ENCODE peak calls at places on chromosomes 16 and 17, in four cellular contexts. One of them, this sample, is unnamed.

GRCh38 chr17:3660311-3660891 is 8.0 kb downstream of the TAX1BP3 start:
- DNase-seq in GM23338: no peak
- DNase-seq in ovary: peak; percentile 71
- DNase-seq in heart left ventricle: no peak
- DNase-seq in this sample: peak; percentile 70

GRCh38 chr16:67529639-67530012 is 997 bp downstream of the RIPOR1 start:
- DNase-seq in ovary: no peak
- DNase-seq in GM23338: peak; percentile 44
- DNase-seq in heart left ventricle: no peak
- DNase-seq in this sample: no peak

GRCh38 chr16:53257001-53257400 is 177.3 kb upstream of the RBL2 start:
- DNase-seq in ovary: no peak
- DNase-seq in heart left ventricle: no peak
- DNase-seq in GM23338: peak; percentile 21
- DNase-seq in this sample: no peak

GRCh38 chr17:62676952-62677596 is 49.6 kb downstream of the MRC2 start:
- DNase-seq in GM23338: no peak
- DNase-seq in ovary: no peak
- DNase-seq in heart left ventricle: no peak
- DNase-seq in this sample: no peak

GRCh38 chr16:84532855-84533486 is 28.5 kb upstream of the MEAK7 start:
- DNase-seq in GM23338: no peak
- DNase-seq in heart left ventricle: no peak
- DNase-seq in ovary: no peak
- DNase-seq in this sample: no peak

GRCh38 chr16:85595299-85595661 is 17.8 kb upstream of the GSE1 start:
- DNase-seq in heart left ventricle: no peak
- DNase-seq in ovary: no peak
- DNase-seq in GM23338: no peak
- DNase-seq in this sample: no peak

GRCh38 chr17:43701318-43701743 is 39.6 kb upstream of the MEOX1 start:
- DNase-seq in heart left ventricle: no peak
- DNase-seq in GM23338: no peak
- DNase-seq in ovary: no peak
- DNase-seq in this sample: peak; percentile 41

GRCh38 chr17:20234266-20234665 is 225.1 kb downstream of the SPECC1 start:
- DNase-seq in heart left ventricle: no peak
- DNase-seq in GM23338: no peak
- DNase-seq in ovary: no peak
- DNase-seq in this sample: no peak

GRCh38 chr17:45311406-45311761 is 5.4 kb downstream of the MAP3K14 start:
- DNase-seq in GM23338: no peak
- DNase-seq in heart left ventricle: no peak
- DNase-seq in ovary: no peak
- DNase-seq in this sample: no peak

GRCh38 chr16:66746682-66747081 is 4.7 kb downstream of the DYNC1LI2 start:
- DNase-seq in heart left ventricle: no peak
- DNase-seq in GM23338: no peak
- DNase-seq in ovary: no peak
- DNase-seq in this sample: no peak

GRCh38 chr16:49858200-49859129 is 2.6 kb upstream of the ZNF423 start:
- DNase-seq in heart left ventricle: peak; percentile 68
- DNase-seq in GM23338: peak; percentile 78
- DNase-seq in ovary: peak; percentile 84
- DNase-seq in this sample: peak; percentile 77

GRCh38 chr17:1482686-1483445 is 9.6 kb downstream of the MYO1C start:
- DNase-seq in heart left ventricle: peak; percentile 61
- DNase-seq in GM23338: peak; percentile 50
- DNase-seq in ovary: no peak
- DNase-seq in this sample: peak; percentile 76

GRCh38 chr17:28477928-28478327 is 4.5 kb downstream of the SLC13A2 start:
- DNase-seq in ovary: no peak
- DNase-seq in GM23338: no peak
- DNase-seq in heart left ventricle: no peak
- DNase-seq in this sample: no peak

GRCh38 chr17:41632482-41633105 is 8.2 kb upstream of the KRT17 start:
- DNase-seq in heart left ventricle: no peak
- DNase-seq in GM23338: no peak
- DNase-seq in ovary: no peak
- DNase-seq in this sample: no peak

GRCh38 chr17:27808629-27809028 is 8.3 kb upstream of the NOS2 start:
- DNase-seq in heart left ventricle: no peak
- DNase-seq in ovary: no peak
- DNase-seq in GM23338: peak; percentile 47
- DNase-seq in this sample: no peak

GRCh38 chr16:60107467-60107866 is 1373.4 kb upstream of the GOT2 start:
- DNase-seq in ovary: no peak
- DNase-seq in heart left ventricle: no peak
- DNase-seq in GM23338: no peak
- DNase-seq in this sample: no peak

GRCh38 chr17:81253358-81254131 is 14.4 kb downstream of the NDUFAF8 start:
- DNase-seq in GM23338: no peak
- DNase-seq in heart left ventricle: peak; percentile 52
- DNase-seq in ovary: no peak
- DNase-seq in this sample: peak; percentile 48

GRCh38 chr16:14464796-14465195 is 165.3 kb downstream of the PARN start:
- DNase-seq in heart left ventricle: no peak
- DNase-seq in GM23338: no peak
- DNase-seq in ovary: no peak
- DNase-seq in this sample: no peak

GRCh38 chr17:49952209-49952911 is 16.6 kb upstream of the DLX4 start:
- DNase-seq in GM23338: peak; percentile 94
- DNase-seq in ovary: peak; percentile 88
- DNase-seq in heart left ventricle: peak; percentile 60
- DNase-seq in this sample: peak; percentile 72

GRCh38 chr17:49952912-49953497 is 16.0 kb upstream of the DLX4 start:
- DNase-seq in heart left ventricle: no peak
- DNase-seq in ovary: peak; percentile 85
- DNase-seq in GM23338: no peak
- DNase-seq in this sample: no peak

GRCh38 chr17:49949634-49950033 is 19.4 kb upstream of the DLX4 start:
- DNase-seq in heart left ventricle: no peak
- DNase-seq in GM23338: no peak
- DNase-seq in ovary: no peak
- DNase-seq in this sample: no peak

GRCh38 chr17:49955157-49955556 is 13.8 kb upstream of the DLX4 start:
- DNase-seq in heart left ventricle: no peak
- DNase-seq in ovary: no peak
- DNase-seq in GM23338: no peak
- DNase-seq in this sample: no peak

DNA sequence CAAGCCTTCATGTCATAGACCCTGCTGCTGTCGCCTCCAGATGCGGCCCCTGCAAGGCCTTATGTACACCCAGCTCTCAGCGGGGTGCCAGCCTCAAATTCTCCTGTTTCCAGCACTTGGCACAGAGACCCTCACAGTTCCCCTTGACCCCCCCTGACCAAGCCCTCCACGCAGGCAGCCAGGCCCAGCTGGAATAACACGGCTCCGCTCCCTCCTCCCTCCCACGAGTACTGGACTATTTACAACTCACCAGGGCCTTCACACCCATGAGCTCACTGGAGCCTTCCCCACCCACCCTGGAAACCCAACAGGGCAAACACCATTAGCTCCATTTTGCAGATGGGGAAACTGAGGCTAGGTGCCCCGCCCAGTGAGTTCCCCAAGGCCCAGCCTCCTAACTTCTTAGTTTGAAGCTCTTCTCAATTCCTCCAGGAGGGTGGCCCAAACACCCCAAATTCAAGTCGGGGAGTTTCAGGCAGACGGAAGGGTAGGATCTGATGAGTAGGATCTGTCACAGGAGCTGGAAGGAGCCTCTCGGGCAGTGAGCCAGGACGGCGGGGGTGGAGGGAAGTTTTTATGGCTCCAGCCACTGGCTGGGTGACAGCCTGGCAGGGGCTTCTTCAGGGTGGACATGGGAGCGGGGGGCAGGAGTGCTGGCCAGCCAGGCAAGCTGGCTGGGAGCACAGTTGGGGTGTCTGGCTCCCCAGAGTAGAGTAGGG is 17.5 kb upstream of the DLX4 start:
- DNase-seq in GM23338: no peak
- DNase-seq in heart left ventricle: no peak
- DNase-seq in ovary: peak; percentile 64
- DNase-seq in this sample: no peak
- H3K4me3 ChIP-seq in GM23338: no peak overlapping the region
- H3K4me3 ChIP-seq in heart left ventricle: no peak overlapping the region
- H3K4me3 ChIP-seq in ovary: no peak overlapping the region
- H3K4me3 ChIP-seq in this sample: no peak overlapping the region

GRCh38 chr17:9728005-9728404 is 63.4 kb downstream of the DHRS7C start:
- DNase-seq in ovary: no peak
- DNase-seq in heart left ventricle: no peak
- DNase-seq in GM23338: no peak
- DNase-seq in this sample: no peak
- H3K27ac ChIP-seq in ovary: no peak overlapping the region
- H3K27ac ChIP-seq in heart left ventricle: no peak overlapping the region
- H3K27ac ChIP-seq in GM23338: no peak overlapping the region
- H3K27ac ChIP-seq in this sample: no peak overlapping the region

GRCh38 chr16:27802664-27803450 is 252.9 kb downstream of the KATNIP start:
- DNase-seq in heart left ventricle: no peak
- DNase-seq in GM23338: no peak
- DNase-seq in ovary: no peak
- DNase-seq in this sample: no peak

GRCh38 chr16:27803775-27804549 is 254.0 kb downstream of the KATNIP start:
- DNase-seq in heart left ventricle: no peak
- DNase-seq in GM23338: peak; percentile 22
- DNase-seq in ovary: no peak
- DNase-seq in this sample: no peak

GRCh38 chr16:27800817-27801216 is 250.9 kb downstream of the KATNIP start:
- DNase-seq in GM23338: no peak
- DNase-seq in ovary: no peak
- DNase-seq in heart left ventricle: no peak
- DNase-seq in this sample: no peak

GRCh38 chr16:27799866-27800265 is 249.9 kb downstream of the KATNIP start:
- DNase-seq in ovary: no peak
- DNase-seq in heart left ventricle: no peak
- DNase-seq in GM23338: no peak
- DNase-seq in this sample: no peak

DNA sequence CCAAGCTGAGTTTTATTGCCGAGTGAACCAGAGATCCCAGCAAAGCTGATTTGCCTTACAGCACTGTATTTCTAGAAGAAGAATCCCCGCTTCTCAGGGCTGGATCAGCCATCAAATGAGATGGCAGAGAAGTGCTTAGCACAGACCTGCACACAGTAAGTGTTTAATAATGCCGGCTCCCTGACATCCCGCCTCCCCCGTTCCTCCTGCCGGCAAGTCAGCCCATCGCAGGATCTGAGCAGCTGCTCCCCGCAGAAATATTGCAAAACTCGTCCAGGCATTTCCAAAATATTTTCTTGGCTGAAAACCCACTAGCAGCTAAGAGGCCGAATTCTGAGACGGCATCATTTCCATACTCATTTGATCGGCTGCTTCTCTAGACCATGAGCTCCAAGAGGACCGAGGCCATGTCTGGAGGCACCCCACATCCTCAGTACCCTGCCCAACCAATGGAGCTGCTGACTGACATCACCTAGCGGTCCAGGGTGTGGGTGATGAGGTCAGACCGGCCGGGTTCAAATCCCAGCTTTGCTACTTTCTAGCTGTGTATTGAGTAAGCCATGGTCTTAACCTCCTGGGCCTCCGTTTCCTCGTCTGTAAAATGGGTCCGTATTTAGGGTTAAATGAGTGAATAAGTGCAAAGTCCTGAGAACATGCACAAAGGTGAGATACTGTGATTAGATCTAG is 251.5 kb downstream of the KATNIP start:
- DNase-seq in ovary: no peak
- DNase-seq in GM23338: no peak
- DNase-seq in heart left ventricle: no peak
- DNase-seq in this sample: no peak
- H3K4me1 ChIP-seq in ovary: no peaks in the 10 kb centered on the region
- H3K4me1 ChIP-seq in GM23338: peaks cover 3% of the 10 kb centered on the region
- H3K4me1 ChIP-seq in heart left ventricle: no peaks in the 10 kb centered on the region
- H3K4me1 ChIP-seq in this sample: no peaks in the 10 kb centered on the region

DNA sequence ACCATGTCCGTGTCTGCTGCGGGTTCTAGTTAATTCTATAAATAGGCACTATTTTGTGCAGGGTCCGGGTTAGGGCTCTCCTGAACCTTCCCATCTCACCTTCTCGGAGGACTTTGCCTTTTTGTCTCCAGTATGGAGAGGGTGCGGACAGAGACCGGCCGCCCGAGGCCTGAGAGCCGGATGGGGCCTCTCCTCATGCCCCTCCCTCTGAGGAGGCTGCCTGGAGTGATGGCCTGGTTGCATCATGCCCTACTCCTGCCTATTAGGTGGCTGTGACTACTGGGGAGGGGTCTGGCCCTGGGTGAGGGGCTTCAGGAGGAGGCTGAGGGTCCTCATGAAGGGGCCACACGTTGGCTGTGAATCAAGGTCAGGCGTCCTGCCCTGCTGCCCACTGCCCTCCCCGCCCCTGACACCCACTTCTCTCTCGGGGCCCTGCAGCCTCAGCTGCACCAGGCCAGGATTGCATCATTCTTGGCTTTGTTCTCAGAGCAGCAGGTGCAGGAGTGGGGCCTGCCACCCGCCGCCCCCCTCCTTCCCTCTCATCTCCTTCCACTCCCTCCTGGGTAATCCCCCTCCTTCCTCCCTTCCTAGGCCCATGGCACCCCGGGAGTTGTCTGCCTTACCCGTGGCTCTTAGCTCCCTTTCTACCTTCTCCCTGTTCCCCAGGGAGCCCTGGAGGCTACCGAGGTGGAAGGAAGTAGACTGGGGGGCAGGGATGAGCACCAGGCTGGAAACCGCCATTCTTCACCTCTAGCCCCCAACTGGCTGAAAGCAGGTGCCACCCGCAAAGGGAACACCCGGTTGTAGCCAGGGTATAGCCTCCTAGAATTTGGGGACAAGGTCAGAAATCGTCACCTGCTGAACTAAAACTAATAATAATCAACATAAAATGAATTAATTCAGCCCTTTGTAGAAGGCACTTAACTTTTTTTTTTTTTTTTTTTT is 12.7 kb upstream of the ARHGAP23 start:
- DNase-seq in heart left ventricle: no peak
- DNase-seq in ovary: no peak
- DNase-seq in GM23338: peak; percentile 87
- DNase-seq in this sample: peak; percentile 36
- H3K4me3 ChIP-seq in heart left ventricle: peak overlapping the region; percentile 4
- H3K4me3 ChIP-seq in ovary: no peak overlapping the region
- H3K4me3 ChIP-seq in GM23338: peak overlapping the region; percentile 57
- H3K4me3 ChIP-seq in this sample: peak overlapping the region; percentile 57

GRCh38 chr16:71817690-71818089 is 9.1 kb upstream of the AP1G1 start:
- DNase-seq in heart left ventricle: no peak
- DNase-seq in GM23338: no peak
- DNase-seq in ovary: no peak
- DNase-seq in this sample: no peak
- H3K27ac ChIP-seq in heart left ventricle: peak overlapping the region; percentile 61
- H3K27ac ChIP-seq in GM23338: no peak overlapping the region
- H3K27ac ChIP-seq in ovary: no peak overlapping the region
- H3K27ac ChIP-seq in this sample: peak overlapping the region; percentile 68